ENCODE peak calls at places on chromosome 18, in five cellular contexts. E is fibroblast of lung, X is endothelial cell of umbilical vein, K is HepG2, J is mesendoderm. A is an unnamed sample.

GRCh38 chr18:12408247-12408869 is 629 bp downstream of the PRELID3A start:
- DNase-seq in E (peak), K (no peak), X (peak), J (peak), A (peak)

GRCh38 chr18:63444567-63444966 is 22.3 kb upstream of the VPS4B start:
- DNase-seq in X (no peak), J (no peak), K (no peak), E (peak), A (peak)

GRCh38 chr18:21991081-21991534 is 178.3 kb upstream of the GATA6 start:
- DNase-seq in E (no peak), X (no peak), K (peak), J (peak), A (no peak)

GRCh38 chr18:13563390-13563805 is 163.0 kb downstream of the FAM210A start:
- DNase-seq in J (no peak), E (no peak), K (no peak), X (no peak), A (no peak)

GRCh38 chr18:25033747-25034471 is 318.1 kb downstream of the ZNF521 start:
- DNase-seq in X (no peak), K (no peak), J (no peak), E (no peak), A (no peak)

GRCh38 chr18:44830551-44830950 is 149.9 kb downstream of the SETBP1 start:
- DNase-seq in K (no peak), J (no peak), E (peak), X (no peak), A (no peak)

GRCh38 chr18:13239557-13239956 is 21.0 kb downstream of the LDLRAD4 start:
- DNase-seq in J (no peak), X (no peak), K (no peak), E (no peak), A (no peak)

GRCh38 chr18:60082790-60083189 is 183.0 kb downstream of the PMAIP1 start:
- DNase-seq in J (peak), K (no peak), X (no peak), E (no peak), A (no peak)

GRCh38 chr18:48754559-48754958 is 196.2 kb downstream of the SMAD7 start:
- DNase-seq in X (no peak), K (no peak), E (no peak), J (no peak), A (no peak)

GRCh38 chr18:79599503-79599931 is 80.1 kb upstream of the CTDP1 start:
- DNase-seq in J (peak), X (no peak), E (peak), K (no peak), A (peak)

GRCh38 chr18:47247036-47247832 is 4.2 kb downstream of the SKOR2 start:
- DNase-seq in X (no peak), E (no peak), K (no peak), J (peak), A (no peak)

GRCh38 chr18:70420151-70420898 is 131.5 kb downstream of the SOCS6 start:
- DNase-seq in X (peak), E (peak), J (no peak), K (peak), A (peak)

GRCh38 chr18:53567935-53568574 is 656.4 kb downstream of the MBD2 start:
- DNase-seq in X (peak), E (peak), K (peak), J (peak), A (peak)

GRCh38 chr18:37611623-37612279 is 46.2 kb upstream of the CELF4 start:
- DNase-seq in J (no peak), K (no peak), X (no peak), E (no peak), A (no peak)

GRCh38 chr18:77088977-77089795 is 43.4 kb downstream of the MBP start:
- DNase-seq in X (no peak), K (no peak), J (peak), E (no peak), A (no peak)

GRCh38 chr18:32257073-32257780 is 67.4 kb downstream of the MEP1B start:
- DNase-seq in X (no peak), K (no peak), E (no peak), J (no peak), A (no peak)

GRCh38 chr18:46071894-46072867 is at the start of gene PSTPIP2:
- DNase-seq in E (peak), J (peak), K (no peak), X (peak), A (peak)

GRCh38 chr18:54774423-54774822 is 53.9 kb upstream of the RAB27B start:
- DNase-seq in K (no peak), E (peak), J (no peak), X (no peak), A (peak)

GRCh38 chr18:70671889-70672551 is 383.2 kb downstream of the SOCS6 start:
- DNase-seq in X (no peak), J (no peak), K (no peak), E (no peak), A (no peak)

GRCh38 chr18:13136689-13137040 is 81.9 kb upstream of the LDLRAD4 start:
- DNase-seq in E (no peak), J (no peak), X (peak), K (no peak), A (peak)

GRCh38 chr18:2916184-2916583 is 69.4 kb downstream of the EMILIN2 start:
- DNase-seq in J (peak), X (no peak), E (no peak), K (no peak), A (no peak)
- H3K4me2 ChIP-seq in J (no peak), X (no peak), E (no peak), K (no peak), A (no peak)

DNA sequence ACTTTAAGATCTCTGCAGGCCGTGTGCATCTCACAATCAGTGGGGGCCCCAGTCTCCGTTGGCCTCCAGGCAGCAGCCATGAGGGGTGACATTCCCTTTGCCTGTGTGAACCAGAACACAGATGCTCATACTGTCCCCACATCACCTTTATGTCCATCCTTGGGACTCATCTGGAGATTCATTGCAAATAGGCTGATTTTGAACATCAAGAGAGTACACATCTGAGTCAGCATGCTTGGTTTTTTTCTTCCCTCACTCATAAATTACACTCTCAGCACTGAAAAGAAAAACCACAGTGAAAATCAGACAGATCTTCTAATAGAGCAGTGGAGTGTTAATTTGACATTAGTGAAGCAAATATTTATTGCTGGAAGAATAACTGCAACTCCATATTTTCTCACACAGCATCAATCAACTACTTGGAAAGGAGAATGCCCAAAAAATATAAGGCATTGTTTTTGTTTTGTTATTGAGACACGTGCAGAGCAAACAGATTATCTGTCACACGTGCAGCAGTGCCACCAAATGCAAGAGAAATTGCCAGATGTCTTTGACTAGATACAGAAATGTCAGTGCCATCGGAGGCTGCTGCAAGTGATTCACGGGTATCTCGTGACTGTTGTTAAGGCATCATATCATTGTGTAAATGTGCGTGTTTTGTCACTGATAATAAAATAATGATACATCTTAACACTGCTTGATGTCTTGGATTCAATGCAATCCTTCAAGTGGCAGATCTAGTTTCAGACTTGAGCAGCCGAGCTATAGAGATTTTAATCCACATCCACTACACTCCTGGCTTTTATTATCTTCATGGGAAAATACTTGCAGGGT is 10.9 kb downstream of the APCDD1 start:
- DNase-seq in K (no peak), X (no peak), E (no peak), J (no peak), A (peak)
- H3K4me2 ChIP-seq in K (no peak), X (no peak), E (no peak), J (no peak), A (no peak)

DNA sequence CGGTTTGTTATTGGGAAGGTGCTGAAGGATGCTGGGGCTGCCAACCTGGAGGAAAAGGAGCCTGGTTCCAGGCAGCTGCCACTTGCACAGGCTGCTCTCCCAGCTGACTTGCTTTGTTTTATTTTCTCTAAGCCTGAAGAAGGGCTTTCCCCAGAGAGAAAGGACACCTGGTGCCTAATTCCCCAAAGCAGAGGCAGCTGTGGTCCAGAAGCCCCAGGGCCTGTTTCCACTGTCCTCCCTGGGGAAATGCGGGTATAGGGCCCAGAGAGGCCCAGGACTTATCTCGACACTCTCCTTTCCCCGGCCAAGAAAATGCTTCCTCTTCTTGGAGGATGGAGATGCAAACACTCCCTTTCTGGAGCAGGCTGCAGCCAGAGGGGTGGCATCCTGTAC is 30.1 kb downstream of the INO80C start:
- DNase-seq in J (no peak), K (no peak), X (peak), E (no peak), A (no peak)
- H3K4me2 ChIP-seq in J (no peak), K (no peak), X (peak), E (no peak), A (no peak)

DNA sequence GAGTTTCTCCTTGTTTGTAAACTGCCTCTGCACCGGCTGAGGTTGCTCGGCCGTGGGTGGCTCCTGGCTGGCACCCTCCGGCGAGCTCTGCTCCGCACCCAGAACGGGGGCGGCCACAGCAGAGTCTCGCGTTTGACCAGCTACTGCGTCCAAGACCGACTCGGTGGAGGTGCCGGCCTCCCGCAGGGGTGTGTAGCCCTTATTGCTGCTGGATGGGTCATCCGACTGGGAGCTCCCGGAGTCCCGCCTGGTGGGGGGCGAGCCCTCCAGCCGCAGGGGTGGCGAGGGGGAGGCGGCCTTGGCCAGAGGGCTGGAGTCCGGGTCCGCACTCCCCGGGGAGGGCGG is 5.1 kb downstream of the TMEM200C start:
- DNase-seq in E (no peak), J (peak), X (no peak), K (peak), A (no peak)
- H3K4me2 ChIP-seq in E (no peak), J (peak), X (no peak), K (peak), A (no peak)